ENCODE peak calls at places on chromosomes 2 and 18, in seven cellular contexts. One of them, this sample, is unnamed.
A peak's percentile ranks its signal among the peaks of the same experiment; 100 is the strongest.

GRCh38 chr2:218882866-218883366 is 2.3 kb downstream of the WNT10A start:
- DNase-seq in T1000: no peak
- DNase-seq in mesenteric fat pad: no peak
- DNase-seq in epithelial cell of esophagus: peak; percentile 92
- DNase-seq in endothelial cell: no peak
- DNase-seq in central memory CD4-positive, alpha-beta T cell: no peak
- DNase-seq in ACHN: no peak
- DNase-seq in this sample: no peak

GRCh38 chr2:37600735-37601134 is 70.7 kb downstream of the CDC42EP3 start:
- DNase-seq in T1000: no peak
- DNase-seq in central memory CD4-positive, alpha-beta T cell: no peak
- DNase-seq in endothelial cell: no peak
- DNase-seq in ACHN: no peak
- DNase-seq in mesenteric fat pad: no peak
- DNase-seq in epithelial cell of esophagus: no peak
- DNase-seq in this sample: no peak

GRCh38 chr2:140654565-140654964 is 1476.3 kb downstream of the LRP1B start:
- DNase-seq in central memory CD4-positive, alpha-beta T cell: no peak
- DNase-seq in mesenteric fat pad: no peak
- DNase-seq in epithelial cell of esophagus: no peak
- DNase-seq in ACHN: no peak
- DNase-seq in endothelial cell: no peak
- DNase-seq in T1000: no peak
- DNase-seq in this sample: no peak

GRCh38 chr2:95350320-95351079 is 52.0 kb upstream of the FAHD2A start:
- DNase-seq in epithelial cell of esophagus: no peak
- DNase-seq in ACHN: no peak
- DNase-seq in T1000: no peak
- DNase-seq in endothelial cell: no peak
- DNase-seq in central memory CD4-positive, alpha-beta T cell: no peak
- DNase-seq in mesenteric fat pad: peak; percentile 73
- DNase-seq in this sample: no peak

GRCh38 chr2:128369626-128370467 is 51.2 kb upstream of the HS6ST1 start:
- DNase-seq in epithelial cell of esophagus: no peak
- DNase-seq in central memory CD4-positive, alpha-beta T cell: no peak
- DNase-seq in ACHN: no peak
- DNase-seq in endothelial cell: no peak
- DNase-seq in T1000: no peak
- DNase-seq in mesenteric fat pad: peak; percentile 74
- DNase-seq in this sample: no peak

GRCh38 chr2:188937228-188938220 is 36.6 kb upstream of the COL3A1 start:
- DNase-seq in epithelial cell of esophagus: no peak
- DNase-seq in mesenteric fat pad: no peak
- DNase-seq in central memory CD4-positive, alpha-beta T cell: no peak
- DNase-seq in ACHN: no peak
- DNase-seq in endothelial cell: no peak
- DNase-seq in T1000: no peak
- DNase-seq in this sample: no peak

GRCh38 chr2:102094917-102095316 is 47.6 kb upstream of the IL1R1 start:
- DNase-seq in mesenteric fat pad: no peak
- DNase-seq in ACHN: peak; percentile 31
- DNase-seq in endothelial cell: no peak
- DNase-seq in epithelial cell of esophagus: peak; percentile 97
- DNase-seq in central memory CD4-positive, alpha-beta T cell: no peak
- DNase-seq in T1000: peak; percentile 30
- DNase-seq in this sample: no peak

GRCh38 chr18:76491801-76492668 is 3.0 kb downstream of the ZNF516 start:
- DNase-seq in epithelial cell of esophagus: peak; percentile 50
- DNase-seq in central memory CD4-positive, alpha-beta T cell: no peak
- DNase-seq in T1000: no peak
- DNase-seq in mesenteric fat pad: no peak
- DNase-seq in ACHN: peak; percentile 38
- DNase-seq in endothelial cell: peak; percentile 34
- DNase-seq in this sample: peak; percentile 25

GRCh38 chr2:79259296-79259695 is 99.7 kb upstream of the REG3A start:
- DNase-seq in mesenteric fat pad: no peak
- DNase-seq in ACHN: no peak
- DNase-seq in endothelial cell: no peak
- DNase-seq in epithelial cell of esophagus: no peak
- DNase-seq in T1000: no peak
- DNase-seq in central memory CD4-positive, alpha-beta T cell: no peak
- DNase-seq in this sample: no peak

GRCh38 chr2:170207901-170208300 is 30.0 kb downstream of the MYO3B start:
- DNase-seq in epithelial cell of esophagus: no peak
- DNase-seq in mesenteric fat pad: no peak
- DNase-seq in central memory CD4-positive, alpha-beta T cell: no peak
- DNase-seq in ACHN: no peak
- DNase-seq in endothelial cell: no peak
- DNase-seq in T1000: no peak
- DNase-seq in this sample: no peak

GRCh38 chr2:23207871-23208270 is 177.1 kb upstream of the KLHL29 start:
- DNase-seq in epithelial cell of esophagus: no peak
- DNase-seq in endothelial cell: no peak
- DNase-seq in central memory CD4-positive, alpha-beta T cell: no peak
- DNase-seq in ACHN: peak; percentile 5
- DNase-seq in mesenteric fat pad: no peak
- DNase-seq in T1000: no peak
- DNase-seq in this sample: no peak

GRCh38 chr2:167192833-167193232 is 304.6 kb downstream of the XIRP2 start:
- DNase-seq in T1000: no peak
- DNase-seq in central memory CD4-positive, alpha-beta T cell: no peak
- DNase-seq in ACHN: no peak
- DNase-seq in endothelial cell: no peak
- DNase-seq in mesenteric fat pad: no peak
- DNase-seq in epithelial cell of esophagus: no peak
- DNase-seq in this sample: no peak

GRCh38 chr2:137963535-137964065 is 673 bp upstream of the HNMT start:
- DNase-seq in epithelial cell of esophagus: no peak
- DNase-seq in endothelial cell: no peak
- DNase-seq in mesenteric fat pad: no peak
- DNase-seq in T1000: no peak
- DNase-seq in central memory CD4-positive, alpha-beta T cell: no peak
- DNase-seq in ACHN: no peak
- DNase-seq in this sample: no peak

GRCh38 chr2:209460151-209460761 is 36.4 kb downstream of the MAP2 start:
- DNase-seq in epithelial cell of esophagus: peak; percentile 83
- DNase-seq in central memory CD4-positive, alpha-beta T cell: no peak
- DNase-seq in ACHN: no peak
- DNase-seq in T1000: no peak
- DNase-seq in endothelial cell: no peak
- DNase-seq in mesenteric fat pad: no peak
- DNase-seq in this sample: no peak

GRCh38 chr2:25928668-25929067 is 50.4 kb upstream of the ASXL2 start:
- DNase-seq in epithelial cell of esophagus: no peak
- DNase-seq in ACHN: no peak
- DNase-seq in mesenteric fat pad: no peak
- DNase-seq in endothelial cell: no peak
- DNase-seq in central memory CD4-positive, alpha-beta T cell: no peak
- DNase-seq in T1000: no peak
- DNase-seq in this sample: no peak

GRCh38 chr2:167127135-167127534 is 238.9 kb downstream of the XIRP2 start:
- DNase-seq in T1000: no peak
- DNase-seq in ACHN: peak; percentile 49
- DNase-seq in mesenteric fat pad: no peak
- DNase-seq in epithelial cell of esophagus: peak; percentile 56
- DNase-seq in endothelial cell: peak; percentile 8
- DNase-seq in central memory CD4-positive, alpha-beta T cell: no peak
- DNase-seq in this sample: no peak

GRCh38 chr2:109419960-109420370 is 193.8 kb downstream of the SEPTIN10 start:
- DNase-seq in epithelial cell of esophagus: no peak
- DNase-seq in T1000: no peak
- DNase-seq in mesenteric fat pad: no peak
- DNase-seq in endothelial cell: no peak
- DNase-seq in ACHN: no peak
- DNase-seq in central memory CD4-positive, alpha-beta T cell: no peak
- DNase-seq in this sample: no peak

GRCh38 chr2:55962910-55963309 is 39.3 kb upstream of the EFEMP1 start:
- DNase-seq in epithelial cell of esophagus: no peak
- DNase-seq in T1000: no peak
- DNase-seq in ACHN: no peak
- DNase-seq in endothelial cell: no peak
- DNase-seq in mesenteric fat pad: no peak
- DNase-seq in central memory CD4-positive, alpha-beta T cell: no peak
- DNase-seq in this sample: no peak

GRCh38 chr2:233718552-233718951 is at the start of gene UGT1A4:
- DNase-seq in T1000: no peak
- DNase-seq in endothelial cell: no peak
- DNase-seq in central memory CD4-positive, alpha-beta T cell: no peak
- DNase-seq in mesenteric fat pad: no peak
- DNase-seq in epithelial cell of esophagus: no peak
- DNase-seq in ACHN: no peak
- DNase-seq in this sample: no peak

GRCh38 chr2:30373881-30374302 is 73.2 kb upstream of the LCLAT1 start:
- DNase-seq in T1000: peak; percentile 42
- DNase-seq in ACHN: no peak
- DNase-seq in central memory CD4-positive, alpha-beta T cell: no peak
- DNase-seq in epithelial cell of esophagus: peak; percentile 60
- DNase-seq in mesenteric fat pad: no peak
- DNase-seq in endothelial cell: no peak
- DNase-seq in this sample: no peak

GRCh38 chr2:143685439-143686078 is 556.3 kb downstream of the ARHGAP15 start:
- DNase-seq in central memory CD4-positive, alpha-beta T cell: no peak
- DNase-seq in epithelial cell of esophagus: no peak
- DNase-seq in ACHN: no peak
- DNase-seq in T1000: no peak
- DNase-seq in mesenteric fat pad: no peak
- DNase-seq in endothelial cell: no peak
- DNase-seq in this sample: no peak

GRCh38 chr2:12715878-12716249 is 872 bp upstream of the TRIB2 start:
- DNase-seq in epithelial cell of esophagus: peak; percentile 88
- DNase-seq in mesenteric fat pad: no peak
- DNase-seq in endothelial cell: peak; percentile 77
- DNase-seq in T1000: no peak
- DNase-seq in ACHN: peak; percentile 76
- DNase-seq in central memory CD4-positive, alpha-beta T cell: peak; percentile 78
- DNase-seq in this sample: peak; percentile 79

GRCh38 chr18:7568426-7568825 is 1.3 kb downstream of the PTPRM start:
- DNase-seq in endothelial cell: peak; percentile 72
- DNase-seq in ACHN: no peak
- DNase-seq in epithelial cell of esophagus: peak; percentile 15
- DNase-seq in T1000: no peak
- DNase-seq in mesenteric fat pad: peak; percentile 89
- DNase-seq in central memory CD4-positive, alpha-beta T cell: no peak
- DNase-seq in this sample: no peak

GRCh38 chr2:202025816-202026215 is 7.8 kb upstream of the FZD7 start:
- DNase-seq in endothelial cell: no peak
- DNase-seq in mesenteric fat pad: no peak
- DNase-seq in epithelial cell of esophagus: no peak
- DNase-seq in ACHN: no peak
- DNase-seq in central memory CD4-positive, alpha-beta T cell: no peak
- DNase-seq in T1000: no peak
- DNase-seq in this sample: no peak

GRCh38 chr2:217900010-217900779 is 102.6 kb downstream of the TNS1 start:
- DNase-seq in central memory CD4-positive, alpha-beta T cell: no peak
- DNase-seq in epithelial cell of esophagus: peak; percentile 11
- DNase-seq in endothelial cell: no peak
- DNase-seq in mesenteric fat pad: no peak
- DNase-seq in ACHN: no peak
- DNase-seq in T1000: no peak
- DNase-seq in this sample: no peak

GRCh38 chr2:169977510-169977909 is 150.3 kb downstream of the UBR3 start:
- DNase-seq in T1000: no peak
- DNase-seq in mesenteric fat pad: no peak
- DNase-seq in central memory CD4-positive, alpha-beta T cell: no peak
- DNase-seq in endothelial cell: no peak
- DNase-seq in ACHN: no peak
- DNase-seq in epithelial cell of esophagus: peak; percentile 17
- DNase-seq in this sample: no peak

GRCh38 chr18:389658-390357 is 110.7 kb downstream of the COLEC12 start:
- DNase-seq in mesenteric fat pad: no peak
- DNase-seq in endothelial cell: peak; percentile 12
- DNase-seq in epithelial cell of esophagus: no peak
- DNase-seq in T1000: no peak
- DNase-seq in ACHN: no peak
- DNase-seq in central memory CD4-positive, alpha-beta T cell: no peak
- DNase-seq in this sample: no peak

GRCh38 chr18:59180150-59180845 is 39.7 kb upstream of the GRP start:
- DNase-seq in central memory CD4-positive, alpha-beta T cell: no peak
- DNase-seq in epithelial cell of esophagus: peak; percentile 16
- DNase-seq in ACHN: no peak
- DNase-seq in mesenteric fat pad: no peak
- DNase-seq in endothelial cell: no peak
- DNase-seq in T1000: no peak
- DNase-seq in this sample: no peak

This sample was measured in T-cell.